ENCODE peak calls at places on chromosomes 16 and 17, in seven cellular contexts. One of them, this sample, is unnamed.

GRCh38 chr17:39676198-39676819 is 8.1 kb downstream of the PNMT start:
- DNase-seq in GM12878: peak
- DNase-seq in NT2/D1: no peak
- DNase-seq in HCT116: no peak
- DNase-seq in HepG2: no peak
- DNase-seq in H1: no peak
- DNase-seq in K562: peak
- DNase-seq in this sample: no peak

GRCh38 chr16:25413962-25414361 is 156.3 kb upstream of the ZKSCAN2 start:
- DNase-seq in GM12878: no peak
- DNase-seq in NT2/D1: no peak
- DNase-seq in HCT116: no peak
- DNase-seq in HepG2: no peak
- DNase-seq in H1: no peak
- DNase-seq in K562: no peak
- DNase-seq in this sample: no peak

GRCh38 chr16:70428178-70428998 is 10.5 kb downstream of the ST3GAL2 start:
- DNase-seq in GM12878: peak
- DNase-seq in NT2/D1: peak
- DNase-seq in HCT116: peak
- DNase-seq in HepG2: peak
- DNase-seq in H1: peak
- DNase-seq in K562: peak
- DNase-seq in this sample: peak

GRCh38 chr17:63966646-63967265 is 6.0 kb downstream of the SCN4A start:
- DNase-seq in GM12878: peak
- DNase-seq in NT2/D1: no peak
- DNase-seq in HCT116: no peak
- DNase-seq in HepG2: no peak
- DNase-seq in H1: no peak
- DNase-seq in K562: no peak
- DNase-seq in this sample: no peak

GRCh38 chr17:7997186-7997585 is 5.2 kb upstream of the GUCY2D start:
- DNase-seq in GM12878: no peak
- DNase-seq in NT2/D1: no peak
- DNase-seq in HCT116: peak
- DNase-seq in HepG2: peak
- DNase-seq in H1: no peak
- DNase-seq in K562: no peak
- DNase-seq in this sample: no peak

GRCh38 chr17:72390675-72391501 is 270.1 kb downstream of the SOX9 start:
- DNase-seq in GM12878: no peak
- DNase-seq in NT2/D1: no peak
- DNase-seq in HCT116: no peak
- DNase-seq in HepG2: no peak
- DNase-seq in H1: no peak
- DNase-seq in K562: no peak
- DNase-seq in this sample: no peak

GRCh38 chr17:82598256-82599011 is 49.8 kb downstream of the WDR45B start:
- DNase-seq in GM12878: no peak
- DNase-seq in NT2/D1: no peak
- DNase-seq in HCT116: no peak
- DNase-seq in HepG2: no peak
- DNase-seq in H1: no peak
- DNase-seq in K562: no peak
- DNase-seq in this sample: peak

GRCh38 chr16:55376045-55376444 is 52.0 kb downstream of the IRX6 start:
- DNase-seq in GM12878: no peak
- DNase-seq in NT2/D1: no peak
- DNase-seq in HCT116: no peak
- DNase-seq in HepG2: no peak
- DNase-seq in H1: no peak
- DNase-seq in K562: no peak
- DNase-seq in this sample: no peak

GRCh38 chr16:79088971-79089370 is 511.6 kb downstream of the MAF start:
- DNase-seq in GM12878: no peak
- DNase-seq in NT2/D1: no peak
- DNase-seq in HCT116: no peak
- DNase-seq in HepG2: no peak
- DNase-seq in H1: no peak
- DNase-seq in K562: no peak
- DNase-seq in this sample: no peak

GRCh38 chr16:88437367-88437964 is 15.6 kb upstream of the ZFPM1 start:
- DNase-seq in GM12878: no peak
- DNase-seq in NT2/D1: no peak
- DNase-seq in HCT116: peak
- DNase-seq in HepG2: peak
- DNase-seq in H1: peak
- DNase-seq in K562: peak
- DNase-seq in this sample: peak

GRCh38 chr16:14307623-14308356 is 236.7 kb downstream of the MRTFB start:
- DNase-seq in GM12878: no peak
- DNase-seq in NT2/D1: no peak
- DNase-seq in HCT116: no peak
- DNase-seq in HepG2: no peak
- DNase-seq in H1: no peak
- DNase-seq in K562: no peak
- DNase-seq in this sample: peak

GRCh38 chr16:73966851-73967250 is 329.8 kb upstream of the PSMD7 start:
- DNase-seq in GM12878: no peak
- DNase-seq in NT2/D1: no peak
- DNase-seq in HCT116: no peak
- DNase-seq in HepG2: no peak
- DNase-seq in H1: no peak
- DNase-seq in K562: no peak
- DNase-seq in this sample: no peak

GRCh38 chr16:48117217-48118105 is 38.3 kb downstream of the ABCC12 start:
- DNase-seq in GM12878: no peak
- DNase-seq in NT2/D1: peak
- DNase-seq in HCT116: peak
- DNase-seq in HepG2: peak
- DNase-seq in H1: peak
- DNase-seq in K562: peak
- DNase-seq in this sample: peak

GRCh38 chr17:56756536-56756935 is 77.2 kb downstream of the C17orf67 start:
- DNase-seq in GM12878: no peak
- DNase-seq in NT2/D1: no peak
- DNase-seq in HCT116: no peak
- DNase-seq in HepG2: peak
- DNase-seq in H1: no peak
- DNase-seq in K562: no peak
- DNase-seq in this sample: no peak

GRCh38 chr16:23874613-23875294 is 39.0 kb downstream of the PRKCB start:
- DNase-seq in GM12878: no peak
- DNase-seq in NT2/D1: no peak
- DNase-seq in HCT116: no peak
- DNase-seq in HepG2: no peak
- DNase-seq in H1: no peak
- DNase-seq in K562: no peak
- DNase-seq in this sample: no peak

GRCh38 chr16:30637952-30638351 is 12.8 kb upstream of the PRR14 start:
- DNase-seq in GM12878: no peak
- DNase-seq in NT2/D1: no peak
- DNase-seq in HCT116: peak
- DNase-seq in HepG2: peak
- DNase-seq in H1: no peak
- DNase-seq in K562: no peak
- DNase-seq in this sample: peak

GRCh38 chr17:2852729-2853110 is 56.5 kb downstream of the RAP1GAP2 start:
- DNase-seq in GM12878: no peak
- DNase-seq in NT2/D1: no peak
- DNase-seq in HCT116: no peak
- DNase-seq in HepG2: no peak
- DNase-seq in H1: peak
- DNase-seq in K562: no peak
- DNase-seq in this sample: peak

GRCh38 chr17:17725853-17726720 is 44.8 kb downstream of the RAI1 start:
- DNase-seq in GM12878: no peak
- DNase-seq in NT2/D1: no peak
- DNase-seq in HCT116: no peak
- DNase-seq in HepG2: no peak
- DNase-seq in H1: no peak
- DNase-seq in K562: no peak
- DNase-seq in this sample: peak

GRCh38 chr16:15604460-15605390 is 38.2 kb downstream of the MARF1 start:
- DNase-seq in GM12878: no peak
- DNase-seq in NT2/D1: no peak
- DNase-seq in HCT116: no peak
- DNase-seq in HepG2: no peak
- DNase-seq in H1: no peak
- DNase-seq in K562: no peak
- DNase-seq in this sample: no peak

GRCh38 chr16:7792346-7792745 is 459.7 kb downstream of the RBFOX1 start:
- DNase-seq in GM12878: no peak
- DNase-seq in NT2/D1: no peak
- DNase-seq in HCT116: no peak
- DNase-seq in HepG2: no peak
- DNase-seq in H1: no peak
- DNase-seq in K562: no peak
- DNase-seq in this sample: no peak

GRCh38 chr17:45748911-45749310 is 35.2 kb upstream of the CRHR1 start:
- DNase-seq in GM12878: no peak
- DNase-seq in NT2/D1: no peak
- DNase-seq in HCT116: no peak
- DNase-seq in HepG2: no peak
- DNase-seq in H1: no peak
- DNase-seq in K562: no peak
- DNase-seq in this sample: no peak

GRCh38 chr16:89547291-89547690 is 13.2 kb upstream of the RPL13 start:
- DNase-seq in GM12878: no peak
- DNase-seq in NT2/D1: no peak
- DNase-seq in HCT116: no peak
- DNase-seq in HepG2: no peak
- DNase-seq in H1: no peak
- DNase-seq in K562: no peak
- DNase-seq in this sample: no peak

GRCh38 chr16:8928467-8928957 is 35.2 kb downstream of the USP7 start:
- DNase-seq in GM12878: peak
- DNase-seq in NT2/D1: no peak
- DNase-seq in HCT116: no peak
- DNase-seq in HepG2: no peak
- DNase-seq in H1: no peak
- DNase-seq in K562: no peak
- DNase-seq in this sample: no peak

GRCh38 chr17:245611-246010 is 64.2 kb upstream of the DOC2B start:
- DNase-seq in GM12878: no peak
- DNase-seq in NT2/D1: no peak
- DNase-seq in HCT116: no peak
- DNase-seq in HepG2: no peak
- DNase-seq in H1: no peak
- DNase-seq in K562: no peak
- DNase-seq in this sample: no peak

GRCh38 chr16:74480150-74481029 is 59.1 kb upstream of the CLEC18B start:
- DNase-seq in GM12878: no peak
- DNase-seq in NT2/D1: no peak
- DNase-seq in HCT116: peak
- DNase-seq in HepG2: no peak
- DNase-seq in H1: no peak
- DNase-seq in K562: peak
- DNase-seq in this sample: no peak

GRCh38 chr16:27401768-27402568 is at the start of gene IL21R:
- DNase-seq in GM12878: peak
- DNase-seq in NT2/D1: no peak
- DNase-seq in HCT116: no peak
- DNase-seq in HepG2: no peak
- DNase-seq in H1: no peak
- DNase-seq in K562: peak
- DNase-seq in this sample: peak

GRCh38 chr17:48494335-48494734 is 36.5 kb downstream of the HOXB1 start:
- DNase-seq in GM12878: no peak
- DNase-seq in NT2/D1: no peak
- DNase-seq in HCT116: no peak
- DNase-seq in HepG2: no peak
- DNase-seq in H1: no peak
- DNase-seq in K562: no peak
- DNase-seq in this sample: no peak
- TF ChIP-seq YY1 in GM12878: no peak
- TF ChIP-seq YY1 in NT2/D1: no peak
- TF ChIP-seq YY1 in HCT116: no peak
- TF ChIP-seq YY1 in HepG2: no peak
- TF ChIP-seq YY1 in H1: no peak
- TF ChIP-seq YY1 in K562: no peak
- TF ChIP-seq YY1 in this sample: no peak

GRCh38 chr16:3479654-3480216 is 15.6 kb downstream of the C16orf90 start:
- DNase-seq in GM12878: no peak
- DNase-seq in NT2/D1: no peak
- DNase-seq in HCT116: no peak
- DNase-seq in HepG2: no peak
- DNase-seq in H1: no peak
- DNase-seq in K562: no peak
- DNase-seq in this sample: no peak
- TF ChIP-seq YY1 in GM12878: no peak
- TF ChIP-seq YY1 in NT2/D1: no peak
- TF ChIP-seq YY1 in HCT116: no peak
- TF ChIP-seq YY1 in HepG2: no peak
- TF ChIP-seq YY1 in H1: no peak
- TF ChIP-seq YY1 in K562: no peak
- TF ChIP-seq YY1 in this sample: no peak

DNA sequence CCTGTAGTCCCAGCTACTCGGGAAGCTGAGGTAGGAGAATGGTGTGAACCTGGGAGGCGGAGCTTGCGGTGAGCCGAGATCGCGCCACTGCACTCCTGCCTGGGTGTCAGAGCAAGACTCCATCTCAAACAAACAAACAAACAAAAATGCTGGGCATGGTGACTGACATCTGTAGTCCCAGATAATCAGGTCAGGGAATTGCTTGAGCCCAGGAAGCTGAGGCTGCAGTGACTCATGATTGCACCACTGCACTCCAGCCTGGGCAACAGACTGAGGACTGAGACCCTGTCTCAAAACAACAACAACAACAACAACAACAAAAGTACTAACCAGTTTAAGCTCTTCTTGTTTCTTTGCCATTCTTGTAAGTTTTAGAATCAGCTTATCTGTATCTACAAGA is 383.0 kb upstream of the PMFBP1 start:
- DNase-seq in GM12878: no peak
- DNase-seq in NT2/D1: no peak
- DNase-seq in HCT116: peak
- DNase-seq in HepG2: no peak
- DNase-seq in H1: no peak
- DNase-seq in K562: no peak
- DNase-seq in this sample: no peak
- TF ChIP-seq YY1 in GM12878: no peak
- TF ChIP-seq YY1 in NT2/D1: no peak
- TF ChIP-seq YY1 in HCT116: no peak
- TF ChIP-seq YY1 in HepG2: no peak
- TF ChIP-seq YY1 in H1: no peak
- TF ChIP-seq YY1 in K562: no peak
- TF ChIP-seq YY1 in this sample: no peak

DNA sequence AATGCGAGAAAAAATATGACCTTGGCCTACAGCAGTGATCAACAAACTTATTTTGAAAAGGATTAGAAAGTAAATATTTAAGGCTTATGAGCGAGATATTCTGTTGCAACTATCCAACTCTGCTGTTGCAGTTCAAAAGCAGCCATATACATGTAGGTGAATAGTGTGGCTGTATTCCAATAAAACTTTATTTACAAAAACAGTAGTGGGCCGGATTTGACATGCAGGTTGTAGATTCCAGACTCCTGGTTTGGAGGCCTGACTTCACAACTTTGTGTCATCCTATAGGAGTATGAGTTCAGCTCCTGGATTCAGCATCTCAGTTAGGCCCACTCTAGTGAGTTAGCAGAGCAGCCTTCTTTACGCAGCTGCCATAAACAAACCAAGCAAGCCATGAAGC is 386.3 kb downstream of the CDH13 start:
- DNase-seq in GM12878: no peak
- DNase-seq in NT2/D1: no peak
- DNase-seq in HCT116: no peak
- DNase-seq in HepG2: no peak
- DNase-seq in H1: no peak
- DNase-seq in K562: no peak
- DNase-seq in this sample: no peak
- TF ChIP-seq YY1 in GM12878: no peak
- TF ChIP-seq YY1 in NT2/D1: no peak
- TF ChIP-seq YY1 in HCT116: no peak
- TF ChIP-seq YY1 in HepG2: no peak
- TF ChIP-seq YY1 in H1: no peak
- TF ChIP-seq YY1 in K562: no peak
- TF ChIP-seq YY1 in this sample: no peak